ENCODE peak calls at places on chromosomes 11 and 22, in seven cellular contexts. One of them, this sample, is unnamed. For H3K4me1, the result is how much of the 10 kb centered on the place peaks cover.

GRCh38 chr11:96132437-96132836 is 208.5 kb upstream of the MTMR2 start:
- DNase-seq in astrocyte: no peak
- DNase-seq in PC-3: peak
- DNase-seq in kidney: no peak
- DNase-seq in NT2/D1: no peak
- DNase-seq in GM23248: no peak
- DNase-seq in SK-N-SH: no peak
- DNase-seq in this sample: no peak

GRCh38 chr11:13465909-13466371 is 2.9 kb upstream of the BTBD10 start:
- DNase-seq in astrocyte: peak
- DNase-seq in PC-3: peak
- DNase-seq in kidney: no peak
- DNase-seq in NT2/D1: no peak
- DNase-seq in GM23248: peak
- DNase-seq in SK-N-SH: peak
- DNase-seq in this sample: peak

GRCh38 chr11:112363527-112363926 is 102.9 kb upstream of the PLET1 start:
- DNase-seq in astrocyte: peak
- DNase-seq in PC-3: peak
- DNase-seq in kidney: no peak
- DNase-seq in NT2/D1: no peak
- DNase-seq in GM23248: peak
- DNase-seq in SK-N-SH: no peak
- DNase-seq in this sample: peak

GRCh38 chr11:69744435-69744834 is 30.7 kb downstream of the FGF4 start:
- DNase-seq in astrocyte: peak
- DNase-seq in PC-3: peak
- DNase-seq in kidney: no peak
- DNase-seq in NT2/D1: peak
- DNase-seq in GM23248: no peak
- DNase-seq in SK-N-SH: no peak
- DNase-seq in this sample: peak

GRCh38 chr11:2804701-2805387 is 80.7 kb downstream of the CDKN1C start:
- DNase-seq in astrocyte: no peak
- DNase-seq in PC-3: no peak
- DNase-seq in kidney: peak
- DNase-seq in NT2/D1: no peak
- DNase-seq in GM23248: no peak
- DNase-seq in SK-N-SH: no peak
- DNase-seq in this sample: no peak

GRCh38 chr11:70464509-70465361 is 66.4 kb downstream of the CTTN start:
- DNase-seq in astrocyte: no peak
- DNase-seq in PC-3: no peak
- DNase-seq in kidney: peak
- DNase-seq in NT2/D1: no peak
- DNase-seq in GM23248: no peak
- DNase-seq in SK-N-SH: no peak
- DNase-seq in this sample: no peak

GRCh38 chr11:64874308-64874707 is 4.1 kb downstream of the EHD1 start:
- DNase-seq in astrocyte: peak
- DNase-seq in PC-3: no peak
- DNase-seq in kidney: no peak
- DNase-seq in NT2/D1: no peak
- DNase-seq in GM23248: no peak
- DNase-seq in SK-N-SH: no peak
- DNase-seq in this sample: no peak

GRCh38 chr22:46354176-46354992 is 18.9 kb downstream of the TRMU start:
- DNase-seq in astrocyte: no peak
- DNase-seq in PC-3: no peak
- DNase-seq in kidney: peak
- DNase-seq in NT2/D1: no peak
- DNase-seq in GM23248: no peak
- DNase-seq in SK-N-SH: no peak
- DNase-seq in this sample: no peak

GRCh38 chr11:125167292-125167953 is 2.9 kb downstream of the PKNOX2 start:
- DNase-seq in astrocyte: no peak
- DNase-seq in PC-3: no peak
- DNase-seq in kidney: peak
- DNase-seq in NT2/D1: peak
- DNase-seq in GM23248: no peak
- DNase-seq in SK-N-SH: no peak
- DNase-seq in this sample: no peak

GRCh38 chr11:71563401-71563800 is 2.0 kb upstream of the KRTAP5-10 start:
- DNase-seq in astrocyte: peak
- DNase-seq in PC-3: peak
- DNase-seq in kidney: no peak
- DNase-seq in NT2/D1: no peak
- DNase-seq in GM23248: peak
- DNase-seq in SK-N-SH: peak
- DNase-seq in this sample: peak

GRCh38 chr11:122632178-122632824 is 23.2 kb upstream of the UBASH3B start:
- DNase-seq in astrocyte: no peak
- DNase-seq in PC-3: no peak
- DNase-seq in kidney: no peak
- DNase-seq in NT2/D1: no peak
- DNase-seq in GM23248: peak
- DNase-seq in SK-N-SH: no peak
- DNase-seq in this sample: no peak

GRCh38 chr11:287821-288327 is 1.1 kb upstream of the PGGHG start:
- DNase-seq in astrocyte: no peak
- DNase-seq in PC-3: no peak
- DNase-seq in kidney: peak
- DNase-seq in NT2/D1: no peak
- DNase-seq in GM23248: no peak
- DNase-seq in SK-N-SH: peak
- DNase-seq in this sample: no peak

DNA sequence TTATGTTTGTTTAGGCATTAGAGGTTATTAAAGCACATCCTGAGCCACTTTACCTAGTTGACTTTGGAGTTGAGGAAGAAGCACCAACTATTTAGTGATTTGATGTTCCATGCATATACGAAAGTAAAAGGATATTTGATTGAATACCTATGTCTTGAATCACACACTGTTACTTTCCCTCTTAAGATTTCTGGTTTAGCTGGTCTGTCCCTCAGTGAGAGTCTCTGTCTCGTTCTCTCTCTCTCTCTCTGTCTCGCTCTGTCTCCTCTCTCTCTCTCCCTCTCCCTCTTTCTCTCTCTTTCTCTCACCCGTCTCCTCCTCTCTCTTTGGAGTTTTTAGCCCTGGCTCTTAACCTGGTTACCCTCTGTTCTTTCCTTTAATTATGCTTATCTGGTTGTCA is 11.0 kb downstream of the CTNND1 start:
- DNase-seq in astrocyte: peak
- DNase-seq in PC-3: peak
- DNase-seq in kidney: no peak
- DNase-seq in NT2/D1: no peak
- DNase-seq in GM23248: no peak
- DNase-seq in SK-N-SH: no peak
- DNase-seq in this sample: peak
- H3K4me1 ChIP-seq in astrocyte: under half
- H3K4me1 ChIP-seq in PC-3: half or more
- H3K4me1 ChIP-seq in kidney: under half
- H3K4me1 ChIP-seq in NT2/D1: under half
- H3K4me1 ChIP-seq in GM23248: under half
- H3K4me1 ChIP-seq in SK-N-SH: under half
- H3K4me1 ChIP-seq in this sample: under half

DNA sequence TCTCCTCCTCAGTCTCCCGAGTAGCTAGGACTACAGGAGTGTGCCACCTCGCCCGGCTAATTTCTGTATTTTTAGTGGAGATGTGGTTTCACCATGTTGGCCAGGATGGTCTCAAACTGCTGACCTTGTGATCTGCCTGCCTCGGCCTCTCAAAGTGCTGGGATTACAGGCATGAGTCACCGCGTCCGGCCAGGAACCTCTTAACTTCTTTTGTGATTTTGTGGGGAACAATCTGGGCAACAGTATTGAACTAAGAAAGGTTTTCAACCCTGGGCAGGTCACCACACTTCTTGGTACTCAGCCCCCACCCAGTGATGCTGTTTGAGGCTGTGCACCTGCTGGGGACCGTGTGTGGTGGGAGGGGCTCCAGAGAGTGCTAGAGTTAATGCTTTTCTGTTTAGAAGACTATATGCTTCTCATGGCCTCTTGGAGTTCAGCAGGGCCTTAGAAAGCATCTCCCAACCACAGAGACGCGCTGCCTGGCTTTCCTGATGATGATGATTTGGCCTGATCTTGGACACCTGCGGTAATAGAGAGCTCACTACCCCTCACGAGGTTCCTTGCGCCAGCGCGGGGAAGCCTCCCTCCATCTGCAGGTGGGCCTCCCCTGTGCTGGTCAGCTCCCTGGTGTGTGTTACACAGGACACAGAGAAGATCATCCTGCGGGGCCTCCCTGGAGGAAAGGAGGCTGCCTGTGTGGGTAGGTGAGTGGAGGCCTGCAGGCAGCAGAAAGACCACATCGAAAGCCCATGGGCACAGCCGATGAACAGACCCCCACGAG is 1.2 kb downstream of the DENND6B start:
- DNase-seq in astrocyte: no peak
- DNase-seq in PC-3: no peak
- DNase-seq in kidney: no peak
- DNase-seq in NT2/D1: no peak
- DNase-seq in GM23248: no peak
- DNase-seq in SK-N-SH: no peak
- DNase-seq in this sample: no peak
- H3K4me3 ChIP-seq in astrocyte: peak
- H3K4me3 ChIP-seq in PC-3: peak
- H3K4me3 ChIP-seq in kidney: no peak
- H3K4me3 ChIP-seq in NT2/D1: no peak
- H3K4me3 ChIP-seq in GM23248: peak
- H3K4me3 ChIP-seq in SK-N-SH: peak
- H3K4me3 ChIP-seq in this sample: peak

DNA sequence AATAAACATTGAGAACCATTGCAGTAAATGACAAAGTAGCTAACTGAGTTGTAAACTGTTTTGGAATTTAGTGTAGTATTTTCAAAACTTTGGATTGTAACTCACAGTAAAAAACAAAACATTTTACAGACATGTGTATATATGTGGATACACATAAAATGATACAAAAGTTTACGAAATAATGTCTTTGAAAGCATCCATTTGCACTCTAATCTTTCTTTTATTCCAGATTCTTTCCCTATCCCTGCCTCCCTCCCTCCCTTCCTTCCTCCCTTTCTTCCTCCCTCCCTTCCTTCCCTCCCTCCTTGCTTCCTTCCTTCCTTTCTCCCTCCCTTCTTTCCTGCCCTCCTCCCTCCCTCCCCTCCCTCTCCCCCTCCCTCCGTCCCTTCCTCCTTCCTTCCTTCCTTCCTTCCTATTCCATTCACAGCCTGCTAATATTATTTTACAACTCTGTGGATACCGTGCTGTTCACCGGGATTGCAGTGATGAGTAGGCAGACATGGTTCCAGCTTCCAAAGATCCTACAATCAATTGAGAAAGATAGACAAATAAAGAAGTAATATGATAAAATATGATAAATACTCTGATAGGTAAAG is 3.5 kb downstream of the RRM1 start:
- DNase-seq in astrocyte: no peak
- DNase-seq in PC-3: no peak
- DNase-seq in kidney: no peak
- DNase-seq in NT2/D1: no peak
- DNase-seq in GM23248: no peak
- DNase-seq in SK-N-SH: no peak
- DNase-seq in this sample: no peak
- H3K9ac ChIP-seq in astrocyte: no peak
- H3K9ac ChIP-seq in PC-3: no peak
- H3K9ac ChIP-seq in kidney: no peak
- H3K9ac ChIP-seq in NT2/D1: no peak
- H3K9ac ChIP-seq in GM23248: no peak
- H3K9ac ChIP-seq in SK-N-SH: no peak
- H3K9ac ChIP-seq in this sample: no peak

GRCh38 chr22:40531951-40532900 is 104.3 kb downstream of the MRTFA start:
- DNase-seq in astrocyte: no peak
- DNase-seq in PC-3: no peak
- DNase-seq in kidney: no peak
- DNase-seq in NT2/D1: no peak
- DNase-seq in GM23248: peak
- DNase-seq in SK-N-SH: peak
- DNase-seq in this sample: peak
- H3K4me1 ChIP-seq in astrocyte: under half
- H3K4me1 ChIP-seq in PC-3: under half
- H3K4me1 ChIP-seq in kidney: under half
- H3K4me1 ChIP-seq in NT2/D1: under half
- H3K4me1 ChIP-seq in GM23248: half or more
- H3K4me1 ChIP-seq in SK-N-SH: under half
- H3K4me1 ChIP-seq in this sample: under half